ENCODE peak calls at places on chromosome 2, in ten cellular contexts. E is endodermal cell, F is A549, C is gastrocnemius medialis, B is tibial artery, V is tibial nerve, I is HCT116, R is body of pancreas, S is GM23338, A is kidney. Q is an unnamed sample.

GRCh38 chr2:196233033-196233807 is 61.8 kb upstream of the STK17B start:
- DNase-seq in R (peak; percentile 66), E (no peak), A (no peak), V (peak; percentile 29), I (peak; percentile 88), C (no peak), S (no peak), B (no peak), F (peak; percentile 49), Q (peak; percentile 48)

GRCh38 chr2:27687232-27687631 is 23.5 kb downstream of the SLC4A1AP start:
- DNase-seq in B (no peak), V (no peak), C (no peak), A (no peak), I (no peak), F (no peak), S (no peak), E (no peak), R (no peak), Q (no peak)

GRCh38 chr2:28981016-28981441 is at the start of gene TOGARAM2:
- DNase-seq in I (no peak), C (no peak), A (no peak), R (peak; percentile 55), E (no peak), B (peak; percentile 64), V (no peak), F (no peak), S (no peak), Q (peak; percentile 22)

GRCh38 chr2:2226326-2226725 is 104.7 kb downstream of the MYT1L start:
- DNase-seq in R (no peak), A (no peak), C (no peak), F (no peak), V (no peak), I (no peak), S (no peak), B (no peak), E (no peak), Q (no peak)

GRCh38 chr2:9720352-9721093 is 89.7 kb upstream of the YWHAQ start:
- DNase-seq in R (no peak), S (no peak), E (no peak), B (no peak), A (peak; percentile 56), C (no peak), I (no peak), F (no peak), V (no peak), Q (no peak)

GRCh38 chr2:75491129-75491753 is 69.5 kb downstream of the EVA1A start:
- DNase-seq in F (no peak), A (no peak), B (no peak), R (no peak), V (no peak), I (no peak), C (no peak), S (no peak), E (no peak), Q (no peak)

GRCh38 chr2:85409719-85410583 is at the start of gene CAPG:
- DNase-seq in E (peak; percentile 77), A (peak; percentile 93), R (peak; percentile 53), V (no peak), F (peak; percentile 55), I (no peak), C (no peak), B (no peak), S (no peak), Q (peak; percentile 97)

GRCh38 chr2:159506179-159506578 is 110.2 kb downstream of the BAZ2B start:
- DNase-seq in A (no peak), V (no peak), R (no peak), B (no peak), C (no peak), I (no peak), F (no peak), E (no peak), S (no peak), Q (no peak)

GRCh38 chr2:95722331-95722730 is 130.5 kb downstream of the TRIM43 start:
- DNase-seq in S (no peak), R (no peak), F (no peak), A (no peak), C (no peak), I (no peak), V (no peak), E (no peak), B (no peak), Q (no peak)

GRCh38 chr2:182616471-182617393 is 99.3 kb upstream of the DNAJC10 start:
- DNase-seq in E (no peak), R (no peak), V (peak; percentile 6), I (no peak), S (no peak), C (no peak), A (no peak), F (peak; percentile 4), B (no peak), Q (no peak)

GRCh38 chr2:44951714-44952113 is 10.2 kb downstream of the SIX3 start:
- DNase-seq in V (no peak), B (no peak), I (no peak), C (no peak), E (no peak), A (peak; percentile 52), S (no peak), F (no peak), R (no peak), Q (no peak)

GRCh38 chr2:207515671-207516070 is 14.1 kb upstream of the CREB1 start:
- DNase-seq in V (no peak), A (no peak), R (no peak), C (no peak), F (no peak), B (no peak), S (no peak), E (no peak), I (no peak), Q (no peak)

GRCh38 chr2:20356042-20356441 is 5.4 kb upstream of the PUM2 start:
- DNase-seq in A (no peak), E (no peak), C (peak; percentile 37), I (no peak), B (no peak), V (no peak), R (no peak), F (no peak), S (no peak), Q (no peak)

DNA sequence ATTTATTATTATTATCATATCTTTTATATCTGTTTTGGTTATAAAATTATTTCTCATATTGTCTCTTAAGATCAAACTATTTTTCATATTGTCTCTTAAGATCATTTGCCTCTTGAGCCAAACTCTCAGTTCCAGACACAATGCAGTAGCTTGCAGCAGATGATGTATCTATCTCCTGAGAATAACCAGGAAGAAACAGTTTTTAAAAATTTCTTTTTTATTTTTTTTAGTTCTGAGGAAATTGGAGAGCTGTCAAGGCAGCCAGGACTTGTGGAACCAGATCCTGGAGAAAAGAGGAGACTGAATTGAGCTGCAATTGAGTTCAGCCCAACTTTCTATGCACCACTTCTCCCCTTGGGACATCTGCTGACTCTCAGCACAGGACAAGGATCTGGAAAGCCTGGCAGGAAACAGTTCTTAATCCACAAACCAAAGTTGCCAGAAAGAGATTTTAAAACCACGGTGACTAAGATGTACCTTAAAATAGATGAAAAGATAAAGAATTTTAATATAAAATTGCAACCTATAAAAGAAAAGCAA is 13.5 kb upstream of the CSRNP3 start:
- DNase-seq in S (no peak), B (no peak), F (no peak), I (no peak), E (no peak), C (no peak), R (peak; percentile 13), V (no peak), A (no peak), Q (no peak)
- TF ChIP-seq CTCF in S (no peak), B (no peak), F (no peak), I (no peak), E (no peak), C (no peak), R (no peak), V (no peak), A (no peak), Q (no peak)

GRCh38 chr2:127877136-127877535 is 8.6 kb downstream of the AMMECR1L start:
- DNase-seq in V (no peak), A (no peak), B (no peak), F (no peak), S (no peak), R (no peak), I (no peak), E (no peak), C (no peak), Q (no peak)

GRCh38 chr2:127874378-127875271 is 11.1 kb downstream of the AMMECR1L start:
- DNase-seq in V (no peak), R (no peak), S (no peak), B (no peak), F (no peak), E (no peak), I (no peak), C (no peak), A (no peak), Q (no peak)

GRCh38 chr2:127884436-127884835 is 1.3 kb downstream of the AMMECR1L start:
- DNase-seq in F (no peak), B (no peak), R (no peak), E (no peak), S (peak; percentile 17), C (no peak), V (no peak), I (no peak), A (no peak), Q (no peak)

GRCh38 chr2:127877626-127878025 is 8.1 kb downstream of the AMMECR1L start:
- DNase-seq in R (no peak), I (no peak), B (no peak), C (no peak), F (no peak), E (no peak), S (no peak), V (no peak), A (no peak), Q (no peak)

GRCh38 chr2:127879899-127880298 is 5.9 kb downstream of the AMMECR1L start:
- DNase-seq in B (no peak), A (no peak), V (no peak), F (no peak), E (no peak), C (no peak), R (no peak), I (no peak), S (no peak), Q (no peak)
- H3K4me3 ChIP-seq in B (no peak overlapping the region), A (no peak overlapping the region), V (no peak overlapping the region), F (no peak overlapping the region), E (no peak overlapping the region), C (no peak overlapping the region), R (no peak overlapping the region), I (no peak overlapping the region), S (no peak overlapping the region), Q (no peak overlapping the region)

DNA sequence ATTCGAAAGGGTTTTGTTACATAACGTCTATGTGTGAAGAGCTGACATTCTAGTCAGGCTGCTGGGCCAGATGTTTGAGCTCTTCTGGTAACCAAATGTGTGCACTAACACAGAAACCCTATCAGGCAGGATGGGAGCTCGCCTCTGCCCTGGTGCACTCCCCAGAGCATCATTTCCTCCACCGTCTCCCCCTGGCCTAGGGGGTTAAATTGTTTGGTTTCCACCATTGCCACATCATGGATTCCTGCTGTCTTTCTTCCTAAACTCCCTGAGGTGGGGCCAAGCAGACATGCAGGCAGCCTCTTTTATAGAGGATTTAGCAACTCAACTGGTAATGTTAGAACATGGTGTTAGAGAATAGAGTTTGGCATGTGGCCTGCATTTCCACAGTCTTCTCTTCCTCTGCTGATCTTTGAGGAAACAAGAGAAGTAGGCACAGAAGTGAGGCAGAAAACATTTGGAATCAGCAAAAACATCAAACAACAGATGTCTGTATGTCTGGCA is 87.3 kb downstream of the ANTXR1 start:
- DNase-seq in I (no peak), V (peak; percentile 50), A (no peak), B (no peak), C (peak; percentile 19), R (peak; percentile 32), S (no peak), E (no peak), F (no peak), Q (no peak)
- H3K4me1 ChIP-seq in I (no peaks in the 10 kb centered on the region), V (peaks cover 7% of the 10 kb centered on the region), A (no peaks in the 10 kb centered on the region), B (no peaks in the 10 kb centered on the region), C (peaks cover 24% of the 10 kb centered on the region), R (peaks cover 7% of the 10 kb centered on the region), S (no peaks in the 10 kb centered on the region), E (peaks cover 7% of the 10 kb centered on the region), F (peaks cover 31% of the 10 kb centered on the region), Q (no peaks in the 10 kb centered on the region)

GRCh38 chr2:74142340-74142739 is 5.4 kb downstream of the BOLA3 start:
- DNase-seq in A (no peak), R (no peak), V (no peak), S (peak; percentile 74), F (peak; percentile 62), C (no peak), I (no peak), E (peak; percentile 78), B (no peak), Q (no peak)
- TF ChIP-seq CTCF in A (peak; percentile 6), R (no peak), V (no peak), S (peak; percentile 61), F (no peak), C (no peak), I (peak; percentile 17), E (peak; percentile 58), B (no peak), Q (no peak)

Q was measured in colonic mucosa.